ENCODE peak calls at places on chromosomes 16 and 17, in nine cellular contexts. N, R, L, S, K, F, X, D and A are unnamed samples. For H3K4me1, the result is how much of the 10 kb centered on the place peaks cover.

GRCh38 chr17:71325117-71325516 is 795.7 kb upstream of the SOX9 start:
- DNase-seq in L (no peak), R (no peak), S (no peak), N (no peak), F (no peak), D (no peak), X (no peak), K (no peak), A (no peak)

GRCh38 chr16:29698484-29699323 is 19.7 kb downstream of the QPRT start:
- DNase-seq in S (peak), L (no peak), F (no peak), R (no peak), D (no peak), N (no peak), K (no peak), X (no peak), A (no peak)

GRCh38 chr16:87562201-87562600 is 40.1 kb upstream of the JPH3 start:
- DNase-seq in L (no peak), D (no peak), K (no peak), N (no peak), F (no peak), R (no peak), X (no peak), S (no peak), A (no peak)

GRCh38 chr17:81810892-81811704 is 7.1 kb downstream of the GCGR start:
- DNase-seq in F (no peak), X (no peak), L (no peak), D (no peak), K (no peak), N (no peak), S (no peak), R (no peak), A (no peak)

GRCh38 chr17:64741038-64741641 is 79.0 kb upstream of the SMURF2 start:
- DNase-seq in N (no peak), S (no peak), K (peak), X (no peak), F (no peak), R (no peak), L (peak), D (no peak), A (no peak)

GRCh38 chr16:28511031-28511430 is 4.4 kb upstream of the IL27 start:
- DNase-seq in S (no peak), F (no peak), L (no peak), K (no peak), D (no peak), X (no peak), N (no peak), R (no peak), A (no peak)

GRCh38 chr17:68389041-68389440 is 68.3 kb downstream of the WIPI1 start:
- DNase-seq in X (no peak), R (no peak), N (no peak), L (no peak), F (no peak), D (no peak), S (peak), K (no peak), A (no peak)

GRCh38 chr16:89095401-89095974 is 1.8 kb downstream of the ACSF3 start:
- DNase-seq in F (no peak), L (no peak), R (no peak), N (no peak), S (no peak), X (peak), K (no peak), D (no peak), A (no peak)

GRCh38 chr17:45093444-45094110 is 32.5 kb downstream of the NMT1 start:
- DNase-seq in D (no peak), L (no peak), R (no peak), N (no peak), K (peak), S (no peak), X (no peak), F (peak), A (no peak)

GRCh38 chr16:69112285-69113129 is 7.1 kb downstream of the HAS3 start:
- DNase-seq in S (peak), R (peak), F (no peak), D (no peak), K (peak), X (peak), L (peak), N (no peak), A (peak)

GRCh38 chr16:87463722-87464690 is 28.8 kb downstream of the ZCCHC14 start:
- DNase-seq in X (no peak), R (no peak), K (peak), D (no peak), S (no peak), N (no peak), L (no peak), F (no peak), A (no peak)

GRCh38 chr17:60139438-60140285 is 10.1 kb upstream of the CA4 start:
- DNase-seq in K (peak), D (peak), R (peak), X (peak), N (no peak), L (peak), S (peak), F (peak), A (peak)
- H3K4me3 ChIP-seq in K (peak), D (no peak), R (no peak), X (no peak), N (no peak), L (no peak), S (no peak), F (no peak), A (no peak)

DNA sequence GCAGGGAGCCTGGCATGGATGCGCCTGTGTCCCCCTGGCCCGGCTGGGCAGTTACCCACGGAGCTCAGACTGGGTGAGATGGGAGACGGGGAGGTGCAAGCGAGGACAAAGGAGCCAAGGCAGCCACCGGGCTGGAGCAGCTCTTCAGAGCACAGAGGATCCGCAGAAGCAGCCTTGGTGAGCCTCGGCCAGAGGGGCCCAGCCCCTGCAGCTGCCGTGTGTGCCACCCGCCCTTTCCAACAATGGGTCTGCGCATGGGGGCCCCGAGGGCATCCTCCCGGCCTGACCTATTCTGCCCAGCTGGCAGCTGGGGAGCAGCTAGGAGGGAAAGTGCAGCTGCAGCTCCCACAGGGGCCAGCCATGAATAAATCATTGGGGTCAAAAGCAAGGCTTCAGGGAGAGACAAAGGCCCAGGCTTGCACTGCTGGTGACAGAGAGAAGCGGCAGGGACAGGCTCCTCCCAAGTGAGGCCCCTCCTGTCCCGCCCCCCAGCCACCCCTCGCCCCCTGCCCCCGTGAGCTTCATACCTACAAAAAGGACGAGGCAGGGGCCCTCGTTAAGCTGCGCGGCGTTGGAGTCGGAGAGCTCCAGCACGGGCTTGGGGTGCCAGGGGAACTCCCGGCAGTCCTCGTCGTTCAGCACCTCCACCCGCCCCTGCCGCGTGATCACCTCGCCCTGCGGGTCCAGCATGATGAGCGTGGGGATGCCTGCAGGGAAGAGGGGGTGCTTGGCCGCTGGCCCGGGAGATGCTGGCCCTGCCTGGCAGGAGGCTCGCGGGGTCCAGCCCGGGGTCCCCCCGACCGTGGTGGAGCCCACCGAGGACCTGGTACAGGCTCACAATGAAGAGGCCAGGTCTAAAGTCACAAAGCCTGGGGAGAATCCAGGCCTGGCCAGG is 22.6 kb downstream of the MRM3 start:
- DNase-seq in D (no peak), X (no peak), F (no peak), L (no peak), K (no peak), N (no peak), S (no peak), R (no peak), A (no peak)
- H3K4me1 ChIP-seq in D (under half), X (under half), F (under half), L (under half), K (under half), N (under half), S (under half), R (under half), A (under half)

GRCh38 chr16:85988723-85989313 is 89.9 kb downstream of the IRF8 start:
- DNase-seq in D (no peak), S (peak), N (peak), F (no peak), X (no peak), L (no peak), K (no peak), R (no peak), A (no peak)

GRCh38 chr16:85988306-85988705 is 89.3 kb downstream of the IRF8 start:
- DNase-seq in K (no peak), F (no peak), X (no peak), L (no peak), R (no peak), D (no peak), N (peak), S (peak), A (no peak)

GRCh38 chr16:85984947-85985451 is 86.0 kb downstream of the IRF8 start:
- DNase-seq in K (no peak), X (no peak), S (peak), R (no peak), D (no peak), L (no peak), N (no peak), F (no peak), A (no peak)

GRCh38 chr16:85987750-85988078 is 88.8 kb downstream of the IRF8 start:
- DNase-seq in F (no peak), S (no peak), X (no peak), D (no peak), N (no peak), L (no peak), K (no peak), R (no peak), A (no peak)

GRCh38 chr16:85986931-85987749 is 88.2 kb downstream of the IRF8 start:
- DNase-seq in K (peak), X (no peak), D (no peak), S (peak), R (no peak), F (no peak), L (peak), N (no peak), A (no peak)
- H3K4me3 ChIP-seq in K (no peak), X (no peak), D (no peak), S (no peak), R (no peak), F (no peak), L (peak), N (peak), A (no peak)

GRCh38 chr16:11403920-11404319 is 58.7 kb downstream of the RMI2 start:
- DNase-seq in D (no peak), F (no peak), X (no peak), R (no peak), L (no peak), K (no peak), S (peak), N (no peak), A (no peak)

GRCh38 chr16:11403534-11403795 is 58.2 kb downstream of the RMI2 start:
- DNase-seq in R (no peak), N (no peak), X (no peak), D (no peak), F (no peak), L (no peak), K (no peak), S (peak), A (no peak)

GRCh38 chr16:11406177-11406560 is 60.9 kb downstream of the RMI2 start:
- DNase-seq in D (no peak), S (no peak), L (no peak), N (no peak), R (no peak), K (no peak), F (no peak), X (no peak), A (no peak)

GRCh38 chr16:11405331-11406176 is 60.3 kb downstream of the RMI2 start:
- DNase-seq in R (peak), F (no peak), S (peak), D (no peak), N (no peak), K (peak), L (peak), X (peak), A (no peak)

GRCh38 chr16:11404608-11405007 is 59.3 kb downstream of the RMI2 start:
- DNase-seq in D (no peak), S (no peak), N (no peak), K (no peak), L (no peak), R (no peak), F (no peak), X (no peak), A (no peak)
- H3K4me1 ChIP-seq in D (under half), S (under half), N (under half), K (under half), L (under half), R (under half), F (under half), X (under half), A (under half)

GRCh38 chr17:13131211-13131610 is 113.4 kb upstream of the ELAC2 start:
- DNase-seq in F (no peak), S (no peak), K (no peak), L (no peak), R (no peak), N (no peak), D (no peak), X (no peak), A (no peak)
- H3K4me3 ChIP-seq in F (no peak), S (no peak), K (no peak), L (no peak), R (no peak), N (no peak), D (no peak), X (no peak), A (no peak)

GRCh38 chr16:67449739-67450138 is 18.8 kb downstream of the HSD11B2 start:
- DNase-seq in D (no peak), K (no peak), X (no peak), L (no peak), R (no peak), F (no peak), N (no peak), S (no peak), A (no peak)

GRCh38 chr16:67447508-67448076 is 16.7 kb downstream of the HSD11B2 start:
- DNase-seq in D (peak), R (peak), L (peak), S (peak), K (peak), X (no peak), F (no peak), N (peak), A (no peak)

GRCh38 chr16:67446968-67447507 is 16.1 kb downstream of the HSD11B2 start:
- DNase-seq in R (no peak), K (no peak), S (no peak), D (no peak), N (no peak), L (no peak), F (no peak), X (no peak), A (no peak)

GRCh38 chr16:67449328-67449727 is 18.4 kb downstream of the HSD11B2 start:
- DNase-seq in K (no peak), N (no peak), F (no peak), S (no peak), R (no peak), D (no peak), L (no peak), X (no peak), A (no peak)

GRCh38 chr16:67448580-67448979 is 17.7 kb downstream of the HSD11B2 start:
- DNase-seq in L (no peak), D (no peak), S (no peak), R (no peak), N (no peak), K (no peak), X (no peak), F (no peak), A (no peak)
- H3K4me1 ChIP-seq in L (under half), D (half or more), S (under half), R (under half), N (under half), K (under half), X (under half), F (under half), A (half or more)

DNA sequence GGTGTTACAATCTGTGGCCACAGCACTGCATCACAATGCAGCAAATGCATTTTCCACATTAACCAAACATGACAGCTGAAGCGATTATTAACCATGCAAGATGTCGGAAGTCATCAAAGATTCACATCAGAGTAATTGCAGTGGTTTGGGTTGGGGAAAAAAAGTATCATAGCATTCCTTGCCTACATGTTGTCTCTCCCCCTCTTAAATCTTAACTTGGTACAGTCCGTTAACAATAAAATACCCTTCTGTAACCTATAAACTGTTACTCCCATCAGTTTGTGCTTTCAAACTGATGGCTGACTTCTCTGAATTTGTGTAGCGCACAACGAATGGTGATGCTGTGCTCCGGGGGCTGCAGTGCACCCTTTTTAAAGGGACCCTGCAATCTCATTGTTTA is 51.6 kb downstream of the NUP93 start:
- DNase-seq in L (peak), K (no peak), D (no peak), X (no peak), S (no peak), N (no peak), F (no peak), R (no peak), A (no peak)
- H3K4me3 ChIP-seq in L (no peak), K (no peak), D (no peak), X (no peak), S (no peak), N (no peak), F (peak), R (no peak), A (no peak)

DNA sequence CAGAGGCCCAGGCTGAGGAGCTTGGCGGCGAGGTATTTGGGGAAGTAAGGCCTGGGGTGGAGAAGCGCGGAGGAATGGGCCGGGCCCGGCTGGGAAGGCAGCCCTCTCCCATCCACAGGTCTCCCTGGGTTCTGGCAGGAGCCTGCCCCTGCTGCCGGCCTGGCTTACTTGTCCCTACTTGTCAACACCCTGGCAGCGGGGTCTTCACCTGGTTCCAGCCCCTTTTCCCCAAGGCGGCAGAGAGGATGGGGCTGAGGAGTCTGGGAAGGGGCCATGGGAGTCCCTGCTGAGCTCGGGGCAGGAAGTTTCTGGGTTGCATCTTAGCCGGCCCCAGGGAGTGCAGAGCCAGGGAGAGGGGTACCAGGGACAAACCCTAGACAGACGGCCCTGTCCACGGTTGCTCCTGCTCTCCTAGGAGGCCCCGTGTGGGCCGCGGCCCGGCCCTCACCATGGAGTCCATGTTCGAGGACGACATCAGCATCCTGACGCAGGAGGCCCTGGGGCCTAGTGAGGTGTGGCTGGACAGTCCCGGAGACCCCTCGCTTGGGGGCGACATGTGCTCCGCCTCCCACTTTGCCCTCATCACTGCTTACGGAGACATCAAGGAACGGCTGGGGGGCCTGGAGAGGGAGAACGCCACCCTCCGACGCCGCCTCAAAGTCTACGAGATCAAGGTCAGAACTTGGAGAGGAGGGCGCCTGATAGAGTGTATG is 1.9 kb downstream of the TBKBP1 start:
- DNase-seq in R (no peak), L (no peak), D (no peak), F (no peak), K (no peak), X (no peak), N (no peak), S (no peak), A (peak)
- H3K4me1 ChIP-seq in R (under half), L (under half), D (under half), F (under half), K (under half), X (under half), N (under half), S (under half), A (under half)

GRCh38 chr16:72807287-72807686 is 240.6 kb downstream of the ZFHX3 start:
- DNase-seq in K (no peak), N (no peak), F (no peak), R (no peak), S (no peak), X (no peak), D (no peak), L (no peak), A (no peak)
- H3K4me3 ChIP-seq in K (no peak), N (no peak), F (no peak), R (no peak), S (no peak), X (no peak), D (no peak), L (no peak), A (no peak)

DNA sequence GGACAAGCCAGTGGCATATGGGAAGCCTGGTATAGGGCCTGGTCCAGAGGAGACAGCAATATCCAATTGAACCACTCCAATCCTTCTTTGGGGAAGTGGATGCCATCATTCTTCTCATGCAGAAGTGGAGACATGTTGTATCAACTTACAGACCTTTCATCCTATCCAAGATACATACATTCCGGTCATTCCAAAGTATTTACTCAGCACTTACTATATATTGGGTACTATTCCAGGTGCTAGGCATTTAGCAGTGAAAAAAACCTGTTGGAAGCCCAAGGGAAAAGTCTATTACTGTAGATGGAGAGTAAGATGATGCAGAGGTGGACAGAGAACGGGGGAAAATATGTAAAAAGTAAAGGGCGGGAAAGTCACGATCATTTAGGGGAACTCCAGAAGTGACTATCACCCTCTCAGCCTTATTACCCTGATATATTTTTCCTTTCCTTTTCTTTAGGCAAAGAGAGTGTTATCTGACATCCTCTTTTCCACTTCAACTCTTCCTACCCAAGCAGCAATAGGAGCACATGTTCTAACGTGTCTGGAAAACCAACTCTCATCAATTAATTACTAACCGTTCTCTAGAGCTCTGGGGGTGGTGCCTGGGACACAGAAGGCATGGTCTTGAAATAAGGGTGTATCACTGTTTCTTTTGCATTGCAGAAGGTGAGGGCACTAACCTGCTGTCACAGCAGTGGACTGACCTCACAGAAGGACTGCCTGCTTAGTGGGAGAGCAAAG is 210.1 kb upstream of the MAF start:
- DNase-seq in X (no peak), D (no peak), R (no peak), L (no peak), F (no peak), N (no peak), K (no peak), S (no peak), A (no peak)
- H3K4me1 ChIP-seq in X (under half), D (under half), R (under half), L (under half), F (under half), N (under half), K (under half), S (under half), A (under half)